ENCODE peak calls at places on chromosome 13, in six cellular contexts. A is mesothelial cell of epicardium; W is CD4-positive, alpha-beta T cell; H is breast epithelium; J is transverse colon; L is astrocyte of the spinal cord. V is an unnamed sample.

GRCh38 chr13:75760182-75760981 is 124.3 kb downstream of the LMO7 start:
- DNase-seq in A (no peak), W (no peak), H (no peak), J (peak), L (no peak), V (no peak)

GRCh38 chr13:25752957-25753540 is 298.8 kb downstream of the SHISA2 start:
- DNase-seq in A (no peak), W (no peak), H (no peak), J (peak), L (peak), V (peak)

GRCh38 chr13:76879211-76879875 is 6.9 kb downstream of the KCTD12 start:
- DNase-seq in A (no peak), W (peak), H (no peak), J (peak), L (peak), V (peak)

GRCh38 chr13:113726961-113727411 is 32.0 kb upstream of the TMEM255B start:
- DNase-seq in A (peak), W (no peak), H (no peak), J (no peak), L (peak), V (no peak)

GRCh38 chr13:23375007-23375971 is 58.2 kb downstream of the SACS start:
- DNase-seq in A (peak), W (peak), H (peak), J (peak), L (peak), V (peak)

GRCh38 chr13:21638319-21639282 is 32.3 kb upstream of the FGF9 start:
- DNase-seq in A (no peak), W (peak), H (no peak), J (peak), L (peak), V (no peak)

GRCh38 chr13:31747966-31748365 is 8.6 kb downstream of the RXFP2 start:
- DNase-seq in A (no peak), W (no peak), H (no peak), J (no peak), L (no peak), V (no peak)

GRCh38 chr13:77810430-77810829 is 108.2 kb downstream of the EDNRB start:
- DNase-seq in A (no peak), W (no peak), H (no peak), J (no peak), L (peak), V (no peak)

GRCh38 chr13:51562011-51562671 is 22.1 kb upstream of the WDFY2 start:
- DNase-seq in A (no peak), W (no peak), H (no peak), J (no peak), L (no peak), V (no peak)

GRCh38 chr13:29543230-29544215 is 52.0 kb downstream of the SLC7A1 start:
- DNase-seq in A (no peak), W (no peak), H (no peak), J (no peak), L (peak), V (peak)

GRCh38 chr13:37364024-37364423 is 234.5 kb downstream of the POSTN start:
- DNase-seq in A (no peak), W (no peak), H (no peak), J (no peak), L (no peak), V (no peak)

GRCh38 chr13:47904891-47905290 is 96.2 kb downstream of the SUCLA2 start:
- DNase-seq in A (no peak), W (no peak), H (no peak), J (no peak), L (no peak), V (no peak)

GRCh38 chr13:109569938-109570711 is 216.3 kb downstream of the IRS2 start:
- DNase-seq in A (no peak), W (peak), H (no peak), J (no peak), L (no peak), V (no peak)

GRCh38 chr13:51444922-51445321 is 7.9 kb downstream of the INTS6 start:
- DNase-seq in A (no peak), W (no peak), H (no peak), J (no peak), L (peak), V (no peak)

GRCh38 chr13:40478775-40479174 is 187.7 kb downstream of the FOXO1 start:
- DNase-seq in A (no peak), W (no peak), H (no peak), J (no peak), L (no peak), V (no peak)

GRCh38 chr13:113411216-113412023 is 41.9 kb downstream of the ADPRHL1 start:
- DNase-seq in A (no peak), W (no peak), H (no peak), J (peak), L (peak), V (peak)

GRCh38 chr13:112690242-112690943 is 555 bp downstream of the ATP11A start:
- DNase-seq in A (no peak), W (no peak), H (no peak), J (peak), L (peak), V (no peak)

DNA sequence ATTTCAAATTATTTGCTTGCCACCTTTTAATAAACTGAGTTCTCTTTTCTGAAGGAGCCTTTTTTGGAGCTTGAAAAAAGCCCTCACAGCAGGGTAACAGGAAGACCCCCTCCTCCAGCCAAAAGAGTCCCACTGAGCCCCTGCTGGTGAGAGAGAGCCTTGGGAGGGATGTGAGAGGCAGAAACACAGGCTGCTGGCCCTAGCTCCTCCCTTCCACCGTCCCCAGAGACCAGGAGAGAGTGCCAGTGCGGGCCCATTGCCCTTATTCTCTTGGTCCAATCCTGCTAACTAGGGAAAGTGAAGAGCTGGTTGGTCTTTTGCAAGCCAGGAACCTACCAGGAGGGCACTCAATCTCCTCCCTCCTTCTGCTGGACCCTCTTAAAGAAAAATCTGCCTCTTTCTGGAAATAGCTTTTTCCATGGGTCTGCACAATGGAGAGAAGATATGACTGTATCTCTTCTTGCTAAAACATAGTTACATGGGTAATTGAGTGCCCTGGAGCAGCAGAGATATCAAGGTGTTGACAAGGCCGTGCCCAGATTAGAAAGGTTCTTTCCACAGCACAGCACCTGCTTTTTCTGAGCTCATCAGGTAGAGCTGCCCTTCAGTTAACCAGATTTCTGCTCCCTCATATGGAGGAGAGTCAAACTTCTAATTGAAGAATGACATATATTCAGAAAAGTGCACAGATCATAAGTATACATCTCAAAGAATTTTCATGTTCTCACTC is 113.9 kb downstream of the LRCH1 start:
- DNase-seq in A (no peak), W (no peak), H (no peak), J (no peak), L (no peak), V (no peak)
- TF ChIP-seq CTCF in A (no peak), W (no peak), H (no peak), J (no peak), L (no peak), V (peak)

GRCh38 chr13:99610702-99611289 is 109.5 kb downstream of the TM9SF2 start:
- DNase-seq in A (no peak), W (no peak), H (no peak), J (no peak), L (no peak), V (no peak)

GRCh38 chr13:99617474-99618255 is 116.4 kb downstream of the TM9SF2 start:
- DNase-seq in A (peak), W (no peak), H (no peak), J (peak), L (peak), V (peak)

GRCh38 chr13:99619207-99619606 is 117.9 kb downstream of the TM9SF2 start:
- DNase-seq in A (no peak), W (no peak), H (no peak), J (no peak), L (no peak), V (no peak)

GRCh38 chr13:99614465-99614885 is 113.2 kb downstream of the TM9SF2 start:
- DNase-seq in A (no peak), W (peak), H (no peak), J (peak), L (no peak), V (no peak)
- TF ChIP-seq CTCF in A (no peak), W (peak), H (no peak), J (no peak), L (peak), V (peak)

DNA sequence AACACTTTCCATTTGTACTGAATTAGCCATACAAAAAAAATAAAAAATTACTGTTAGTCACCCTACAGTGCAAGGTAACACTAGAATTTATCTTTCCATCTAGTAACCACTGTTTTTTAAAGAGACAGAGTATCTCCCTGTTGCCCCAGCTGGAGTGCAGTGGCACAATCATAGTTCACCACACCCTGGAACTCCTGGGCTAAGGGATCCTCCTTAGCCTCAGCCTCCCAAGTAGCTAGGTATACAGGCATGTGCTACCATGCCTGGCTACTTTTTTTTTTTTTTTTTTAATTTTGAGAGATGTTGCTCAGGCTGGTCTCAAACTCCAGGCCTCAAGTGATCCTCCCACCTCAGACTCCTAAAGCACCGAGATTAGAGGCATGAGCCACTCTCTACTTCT is 17.8 kb downstream of the ANKRD10 start:
- DNase-seq in A (no peak), W (no peak), H (no peak), J (no peak), L (no peak), V (no peak)
- TF ChIP-seq CTCF in A (no peak), W (no peak), H (no peak), J (no peak), L (no peak), V (no peak)

GRCh38 chr13:102854675-102855074 is 8.8 kb downstream of the ERCC5 start:
- DNase-seq in A (no peak), W (no peak), H (no peak), J (no peak), L (no peak), V (no peak)

GRCh38 chr13:102856603-102857002 is 10.8 kb downstream of the ERCC5 start:
- DNase-seq in A (no peak), W (no peak), H (no peak), J (no peak), L (peak), V (no peak)

GRCh38 chr13:102847272-102848234 is 1.7 kb downstream of the ERCC5 start:
- DNase-seq in A (no peak), W (no peak), H (no peak), J (no peak), L (peak), V (peak)

GRCh38 chr13:102848956-102849355 is 3.1 kb downstream of the ERCC5 start:
- DNase-seq in A (no peak), W (no peak), H (no peak), J (no peak), L (no peak), V (no peak)

DNA sequence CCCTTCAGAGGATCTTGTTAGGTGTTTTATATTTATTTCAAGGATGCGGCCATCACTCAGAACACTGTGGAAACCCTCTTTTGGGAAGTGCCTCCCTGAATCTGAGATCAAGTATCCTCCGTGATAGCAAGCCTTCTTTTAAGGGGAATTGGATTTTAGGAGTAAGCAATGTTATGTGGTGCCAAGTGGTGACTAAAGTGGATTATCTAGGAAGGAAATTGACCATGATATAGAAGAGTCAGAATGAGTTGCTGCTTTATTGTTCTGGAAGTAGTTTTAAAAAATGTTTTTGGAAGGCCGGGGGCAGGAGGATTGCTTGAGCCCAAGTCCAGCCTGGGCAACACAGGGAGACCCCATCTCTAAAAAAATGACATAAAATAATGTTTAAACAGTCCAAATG is 6.7 kb downstream of the ERCC5 start:
- DNase-seq in A (no peak), W (no peak), H (no peak), J (no peak), L (no peak), V (no peak)
- TF ChIP-seq CTCF in A (no peak), W (no peak), H (no peak), J (no peak), L (no peak), V (no peak)

GRCh38 chr13:97223711-97224461 is 1.8 kb downstream of the MBNL2 start:
- DNase-seq in A (no peak), W (peak), H (no peak), J (peak), L (peak), V (peak)
- TF ChIP-seq CTCF in A (no peak), W (no peak), H (no peak), J (no peak), L (no peak), V (no peak)